ENCODE peak calls at places on chromosomes 7 and 10, in four cellular contexts. U is fibroblast of lung, V is astrocyte, F is osteoblast. E is an unnamed sample.

GRCh38 chr10:94351089-94351488 is 11.7 kb downstream of the NOC3L start:
- DNase-seq in F (no peak), U (no peak), V (no peak), E (no peak)

GRCh38 chr10:54131833-54132232 is 669.2 kb downstream of the PCDH15 start:
- DNase-seq in U (no peak), V (no peak), F (no peak), E (no peak)

GRCh38 chr10:97067716-97068391 is 117.9 kb downstream of the SLIT1 start:
- DNase-seq in V (no peak), U (no peak), F (peak), E (no peak)

GRCh38 chr7:29375641-29376562 is 181.3 kb downstream of the CHN2 start:
- DNase-seq in U (no peak), V (no peak), F (no peak), E (no peak)

GRCh38 chr7:106736508-106737201 is 75.7 kb upstream of the CCDC71L start:
- DNase-seq in F (peak), V (peak), U (peak), E (peak)

GRCh38 chr10:109191341-109191740 is 732.0 kb downstream of the XPNPEP1 start:
- DNase-seq in F (no peak), V (no peak), U (no peak), E (no peak)

GRCh38 chr7:104228442-104228841 is 20.6 kb upstream of the ORC5 start:
- DNase-seq in V (no peak), F (no peak), U (no peak), E (no peak)

GRCh38 chr10:42961776-42962119 is 115.1 kb upstream of the RET start:
- DNase-seq in U (no peak), F (peak), V (no peak), E (no peak)

GRCh38 chr10:129927351-129928120 is 36.5 kb downstream of the EBF3 start:
- DNase-seq in F (no peak), U (no peak), V (no peak), E (no peak)

GRCh38 chr10:8361510-8361844 is 307.0 kb downstream of the GATA3 start:
- DNase-seq in F (no peak), V (no peak), U (no peak), E (no peak)

GRCh38 chr7:91455411-91455810 is 191.2 kb downstream of the FZD1 start:
- DNase-seq in U (no peak), F (no peak), V (no peak), E (no peak)

GRCh38 chr7:23907012-23907411 is 197.0 kb downstream of the STK31 start:
- DNase-seq in F (peak), U (peak), V (no peak), E (no peak)

GRCh38 chr7:37947138-37947839 is 26.8 kb downstream of the EPDR1 start:
- DNase-seq in F (no peak), V (no peak), U (no peak), E (no peak)

GRCh38 chr7:37225255-37226012 is 223.2 kb downstream of the ELMO1 start:
- DNase-seq in V (no peak), F (no peak), U (no peak), E (no peak)

GRCh38 chr7:68684246-68684850 is 913.9 kb upstream of the AUTS2 start:
- DNase-seq in F (no peak), U (peak), V (peak), E (no peak)

GRCh38 chr7:91852263-91852741 is 28.2 kb downstream of the MTERF1 start:
- DNase-seq in F (no peak), U (peak), V (no peak), E (peak)

GRCh38 chr10:60911216-60911615 is 32.8 kb downstream of the RHOBTB1 start:
- DNase-seq in V (no peak), U (no peak), F (no peak), E (no peak)

GRCh38 chr10:100186253-100186780 is 488 bp upstream of the ERLIN1 start:
- DNase-seq in F (no peak), U (peak), V (no peak), E (no peak)

GRCh38 chr7:92669616-92670153 is 79.5 kb upstream of the FAM133B start:
- DNase-seq in V (peak), F (peak), U (peak), E (no peak)

GRCh38 chr7:143229054-143229790 is 7.4 kb downstream of the TAS2R40 start:
- DNase-seq in V (no peak), U (no peak), F (no peak), E (no peak)

GRCh38 chr7:18040196-18040595 is 12.6 kb upstream of the PRPS1L1 start:
- DNase-seq in V (peak), F (peak), U (peak), E (no peak)

GRCh38 chr7:47622946-47623640 is 41.2 kb upstream of the TNS3 start:
- DNase-seq in V (peak), U (peak), F (peak), E (no peak)

GRCh38 chr10:110165239-110165638 is 42.2 kb upstream of the MXI1 start:
- DNase-seq in F (no peak), V (no peak), U (no peak), E (no peak)

GRCh38 chr7:90777075-90777864 is 181.1 kb downstream of the CDK14 start:
- DNase-seq in F (no peak), V (no peak), U (no peak), E (peak)

GRCh38 chr7:49389866-49390265 is 383.6 kb upstream of the VWC2 start:
- DNase-seq in F (no peak), U (no peak), V (no peak), E (no peak)

GRCh38 chr10:102632394-102633062 is 11.8 kb upstream of the TRIM8 start:
- DNase-seq in U (peak), F (peak), V (no peak), E (no peak)

GRCh38 chr7:96548664-96549063 is 161.0 kb downstream of the SEM1 start:
- DNase-seq in U (no peak), F (no peak), V (no peak), E (no peak)

GRCh38 chr10:89301721-89302445 is at the start of gene IFIT2:
- DNase-seq in U (peak), F (peak), V (peak), E (peak)

GRCh38 chr7:38796636-38797501 is 112.1 kb downstream of the VPS41 start:
- DNase-seq in F (peak), U (peak), V (peak), E (peak)

DNA sequence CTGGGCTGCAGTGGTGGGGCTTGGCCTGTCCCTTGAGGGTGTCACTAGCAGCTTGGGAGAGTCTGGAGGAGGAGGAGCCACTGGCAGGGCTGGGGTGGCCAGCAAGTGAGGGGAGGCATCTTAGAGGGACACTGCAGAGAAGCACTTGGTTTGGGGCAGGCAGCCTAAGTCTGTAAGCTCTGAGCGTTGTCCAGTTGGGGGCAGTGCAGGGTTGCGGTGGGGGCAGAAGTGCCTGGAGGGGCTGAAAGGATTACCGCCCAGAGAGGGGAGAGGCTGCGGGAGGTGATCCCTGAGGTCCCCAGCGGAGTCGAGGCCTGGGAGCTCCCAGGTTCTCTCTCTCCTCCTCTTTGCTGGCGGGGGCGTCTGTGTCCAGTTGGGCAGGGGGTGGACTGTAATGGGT is 7.4 kb downstream of the ADCYAP1R1 start:
- DNase-seq in V (no peak), F (peak), U (no peak), E (no peak)
- TF ChIP-seq CTCF in V (no peak), F (no peak), U (no peak), E (no peak)

GRCh38 chr7:98995111-98995510 is 116.8 kb downstream of the TRRAP start:
- DNase-seq in V (no peak), F (no peak), U (no peak), E (no peak)

GRCh38 chr7:98991141-98991540 is 112.8 kb downstream of the TRRAP start:
- DNase-seq in F (peak), V (no peak), U (no peak), E (no peak)

GRCh38 chr7:98992076-98992475 is 113.7 kb downstream of the TRRAP start:
- DNase-seq in F (peak), U (no peak), V (no peak), E (no peak)

GRCh38 chr7:98994046-98994944 is 116.0 kb downstream of the TRRAP start:
- DNase-seq in V (no peak), F (peak), U (no peak), E (no peak)

DNA sequence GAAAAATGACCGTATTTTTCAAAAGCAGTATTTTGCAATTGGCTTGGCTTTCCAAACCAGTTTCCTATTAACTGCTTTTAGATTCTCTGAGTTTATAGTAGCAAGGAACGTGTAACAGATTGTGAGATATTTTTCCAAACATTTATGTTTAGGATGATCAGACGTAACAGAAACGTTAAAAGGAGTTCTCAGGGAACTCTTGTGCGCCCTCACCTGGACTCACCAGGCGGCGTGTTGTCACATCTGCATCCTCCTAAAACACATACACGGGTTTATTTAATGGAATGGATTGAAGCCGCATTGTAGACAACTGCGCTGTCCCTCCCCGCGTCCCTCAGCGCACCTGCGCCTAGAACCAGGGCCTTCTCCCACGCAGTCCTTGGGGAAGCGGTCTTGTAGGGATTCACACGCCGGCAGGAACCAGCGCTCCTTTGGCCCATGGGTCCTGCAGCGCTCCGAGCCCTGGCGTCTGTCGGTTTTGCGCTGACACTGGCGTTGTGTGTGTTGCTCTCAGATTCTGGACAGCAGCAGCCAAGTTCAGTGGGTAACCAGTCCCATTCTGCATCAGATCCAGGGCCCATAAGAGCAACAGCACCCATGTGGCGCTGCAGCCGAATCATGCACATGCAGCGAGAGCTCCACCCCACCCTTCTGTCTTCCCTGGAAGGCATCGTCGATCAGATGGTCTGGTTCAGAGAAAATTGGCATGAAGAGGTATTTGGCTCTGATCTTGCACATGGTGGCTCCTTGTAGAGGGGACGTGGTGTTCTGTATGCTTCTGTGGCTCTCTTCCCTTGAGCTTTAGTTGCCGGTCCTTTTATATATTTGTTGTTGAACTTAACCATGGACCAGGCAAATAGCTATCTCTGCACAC is 114.9 kb downstream of the TRRAP start:
- DNase-seq in V (no peak), U (no peak), F (peak), E (no peak)
- TF ChIP-seq CTCF in V (no peak), U (no peak), F (peak), E (no peak)

GRCh38 chr10:113782986-113783704 is 31.7 kb downstream of the PLEKHS1 start:
- DNase-seq in F (no peak), V (no peak), U (no peak), E (no peak)
- TF ChIP-seq CTCF in F (no peak), V (no peak), U (no peak), E (no peak)

GRCh38 chr7:22723642-22724041 is 3.4 kb upstream of the IL6 start:
- DNase-seq in V (no peak), U (no peak), F (peak), E (no peak)

GRCh38 chr7:22726345-22726848 is 603 bp upstream of the IL6 start:
- DNase-seq in V (peak), F (peak), U (peak), E (peak)

GRCh38 chr7:22724861-22725260 is 2.1 kb upstream of the IL6 start:
- DNase-seq in U (peak), F (no peak), V (peak), E (no peak)

GRCh38 chr7:22726849-22727792 is at the start of gene IL6:
- DNase-seq in F (peak), V (peak), U (peak), E (no peak)

GRCh38 chr7:22725585-22725984 is 1.4 kb upstream of the IL6 start:
- DNase-seq in U (peak), V (no peak), F (peak), E (peak)
- TF ChIP-seq CTCF in U (no peak), V (no peak), F (peak), E (peak)

DNA sequence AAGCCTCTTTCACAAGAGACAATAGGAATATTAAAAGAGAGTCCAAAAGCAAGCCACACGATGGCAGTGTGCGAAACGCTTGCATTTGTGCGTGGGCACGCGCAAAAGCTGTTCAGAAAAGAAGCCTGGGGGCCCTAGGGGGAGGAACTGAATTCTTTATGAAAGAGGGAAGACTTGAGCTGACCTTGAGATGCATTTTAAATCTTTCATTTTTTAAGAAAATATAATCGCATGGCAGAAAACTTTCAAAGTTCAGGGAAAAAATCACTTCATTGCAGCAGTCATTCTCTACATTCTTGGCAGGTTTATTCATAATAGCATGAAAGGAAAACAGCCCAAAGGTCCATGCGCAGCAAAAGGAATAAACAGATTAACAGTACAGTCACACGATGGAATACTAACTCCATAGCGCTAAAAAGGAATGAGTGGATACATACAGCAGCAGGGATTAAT is 206.5 kb upstream of the PRKCQ start:
- DNase-seq in V (peak), F (no peak), U (peak), E (no peak)
- TF ChIP-seq CTCF in V (peak), F (peak), U (peak), E (no peak)

DNA sequence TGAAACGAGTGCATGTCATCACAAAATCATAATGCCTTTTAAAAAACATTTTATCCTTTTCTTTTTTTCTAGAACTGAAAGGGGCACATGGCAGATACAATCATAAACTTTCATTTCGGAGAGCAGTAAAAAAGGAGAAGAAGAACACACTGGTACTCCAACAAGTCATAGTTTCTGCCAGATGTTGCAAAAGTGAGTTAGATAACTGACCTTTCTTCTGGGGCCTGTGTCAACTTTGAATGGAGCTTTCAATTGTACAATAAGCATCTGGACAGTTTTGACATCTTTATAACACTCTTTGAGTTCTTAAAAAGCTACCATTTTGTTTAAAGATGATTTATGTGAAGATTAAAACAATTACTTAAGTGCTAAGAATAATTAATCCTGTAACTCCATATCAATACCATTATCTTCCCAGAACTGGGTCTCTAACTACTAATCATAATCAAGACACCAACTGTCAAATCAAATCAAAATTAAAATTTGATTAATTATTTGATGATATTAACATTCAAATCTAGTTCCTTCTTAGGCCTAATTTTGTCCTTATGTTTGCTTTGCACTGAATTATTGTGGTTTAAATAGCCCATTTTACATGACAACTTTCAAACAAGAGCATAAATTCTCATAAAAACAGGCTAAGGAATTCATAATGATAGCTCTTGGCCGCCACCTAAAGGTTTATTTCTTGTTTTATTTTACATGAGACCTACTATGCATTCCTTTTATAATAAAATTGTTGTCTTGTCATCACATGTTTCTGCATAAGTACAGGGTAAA is 19.5 kb upstream of the ITGB8 start:
- DNase-seq in V (no peak), U (peak), F (no peak), E (no peak)
- TF ChIP-seq CTCF in V (peak), U (peak), F (peak), E (no peak)

GRCh38 chr7:148561099-148561498 is 29.5 kb upstream of the C7orf33 start:
- DNase-seq in U (no peak), F (no peak), V (no peak), E (no peak)
- TF ChIP-seq CTCF in U (no peak), F (no peak), V (no peak), E (no peak)

GRCh38 chr10:25933653-25934608 is at the start of gene MYO3A:
- DNase-seq in F (no peak), V (no peak), U (no peak), E (peak)

DNA sequence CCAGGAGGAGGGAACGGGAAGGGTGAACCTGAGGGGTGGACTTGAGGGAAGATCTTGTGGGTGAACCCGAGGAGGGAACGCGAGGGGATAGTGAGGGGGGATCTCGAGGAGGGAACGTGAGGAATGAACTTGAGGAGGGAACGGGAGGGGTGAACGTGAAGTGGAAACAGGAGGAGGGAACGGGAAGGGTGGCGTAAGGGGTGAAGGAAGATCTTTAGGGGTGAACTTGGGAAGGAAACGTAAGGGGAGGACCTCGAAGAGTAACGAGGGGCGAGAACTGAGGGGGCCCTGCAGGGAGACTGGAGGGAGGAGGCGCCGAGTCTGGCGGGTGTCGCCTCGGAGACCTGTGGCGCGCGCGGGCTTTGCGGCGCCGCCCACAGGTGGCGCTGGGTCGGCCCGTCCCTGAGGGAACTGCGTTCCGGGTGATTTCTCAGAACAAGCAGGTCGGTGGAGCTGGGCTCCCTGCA is 677 bp downstream of the MYO3A start:
- DNase-seq in U (peak), V (no peak), F (peak), E (peak)
- TF ChIP-seq CTCF in U (no peak), V (peak), F (no peak), E (peak)

GRCh38 chr7:35694784-35695627 is at the start of gene HERPUD2:
- DNase-seq in F (peak), U (peak), V (peak), E (peak)
- TF ChIP-seq CTCF in F (no peak), U (no peak), V (no peak), E (peak)

DNA sequence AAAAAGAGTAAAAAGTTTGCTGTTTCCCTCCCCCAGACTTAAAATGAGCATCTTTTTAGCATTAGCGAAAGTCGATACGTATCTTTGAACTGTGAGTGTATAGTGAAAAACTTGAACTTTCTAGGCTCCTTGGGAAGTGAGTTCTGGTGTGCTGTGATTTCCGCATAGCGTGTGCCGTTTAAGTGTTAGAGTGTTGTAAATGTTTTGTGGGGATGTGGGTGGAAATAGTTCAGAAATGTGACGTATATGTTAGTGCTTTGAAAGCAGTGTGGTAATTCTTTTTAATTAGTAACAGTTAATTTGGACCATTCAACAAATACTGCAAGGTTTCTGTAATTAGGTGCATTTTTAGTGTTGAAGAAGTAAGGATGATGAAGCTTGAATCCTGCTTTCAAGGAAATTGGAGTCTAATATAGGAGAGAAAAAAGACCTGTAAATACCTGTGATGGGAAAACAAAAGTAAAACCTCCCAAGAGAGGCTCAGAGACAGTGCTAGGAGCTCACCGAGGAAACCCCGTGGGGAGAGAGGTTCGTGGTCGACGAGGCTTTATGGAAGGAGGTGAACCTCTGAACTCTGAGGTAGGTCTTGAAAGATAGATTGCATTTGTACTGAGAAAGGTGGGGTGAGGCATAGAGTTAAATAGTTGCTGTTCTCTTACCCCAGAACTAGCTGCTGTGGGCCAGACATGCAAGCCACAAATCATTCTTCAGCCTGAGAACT is 40.8 kb downstream of the RBM33 start:
- DNase-seq in F (no peak), U (peak), V (peak), E (no peak)
- TF ChIP-seq CTCF in F (no peak), U (no peak), V (no peak), E (no peak)

E was measured in GM20000.